ENCODE peak calls at places on chromosomes 12 and 14, in five cellular contexts. C is stomach, L is GM12865, I is HuH-7, Q is SW480. E is an unnamed sample.
A peak's percentile ranks its signal among the peaks of the same experiment; 100 is the strongest.

GRCh38 chr12:28568083-28568482 is 377.8 kb downstream of the CCDC91 start:
- DNase-seq in C (peak; percentile 27), L (no peak), I (no peak), Q (no peak), E (no peak)

GRCh38 chr12:9674226-9674590 is 4.7 kb downstream of the CLEC2D start:
- DNase-seq in C (no peak), L (peak; percentile 79), I (no peak), Q (no peak), E (no peak)

GRCh38 chr14:101333335-101334280 is 227.7 kb upstream of the DIO3 start:
- DNase-seq in C (no peak), L (no peak), I (no peak), Q (no peak), E (no peak)

GRCh38 chr14:22549981-22550670 is 38.9 kb downstream of the DAD1 start:
- DNase-seq in C (no peak), L (peak; percentile 94), I (no peak), Q (no peak), E (no peak)

GRCh38 chr12:6180300-6181051 is 19.7 kb upstream of the CD9 start:
- DNase-seq in C (peak; percentile 57), L (no peak), I (no peak), Q (peak; percentile 60), E (no peak)

GRCh38 chr12:41514050-41514449 is 325.9 kb downstream of the PDZRN4 start:
- DNase-seq in C (no peak), L (no peak), I (no peak), Q (no peak), E (no peak)

GRCh38 chr12:29519585-29520182 is 22.2 kb upstream of the OVCH1 start:
- DNase-seq in C (no peak), L (peak; percentile 64), I (no peak), Q (peak; percentile 49), E (no peak)

GRCh38 chr12:94435511-94435927 is 24.1 kb downstream of the CEP83 start:
- DNase-seq in C (no peak), L (no peak), I (no peak), Q (no peak), E (no peak)

GRCh38 chr12:29110506-29111442 is 38.3 kb upstream of the FAR2 start:
- DNase-seq in C (no peak), L (no peak), I (no peak), Q (no peak), E (no peak)

GRCh38 chr14:25231006-25231405 is 181.1 kb upstream of the STXBP6 start:
- DNase-seq in C (peak; percentile 31), L (no peak), I (no peak), Q (no peak), E (no peak)

GRCh38 chr12:78711954-78712353 is 152.6 kb upstream of the SYT1 start:
- DNase-seq in C (no peak), L (no peak), I (no peak), Q (no peak), E (no peak)

GRCh38 chr14:94027566-94028449 is 1.7 kb downstream of the OTUB2 start:
- DNase-seq in C (peak; percentile 30), L (no peak), I (no peak), Q (peak; percentile 32), E (no peak)

GRCh38 chr12:101940400-101940950 is 63.1 kb downstream of the DRAM1 start:
- DNase-seq in C (no peak), L (no peak), I (no peak), Q (no peak), E (no peak)

GRCh38 chr12:12450043-12450451 is 93.2 kb downstream of the BORCS5 start:
- DNase-seq in C (no peak), L (no peak), I (peak; percentile 15), Q (no peak), E (no peak)

GRCh38 chr14:56119221-56119967 is 1.2 kb downstream of the PELI2 start:
- DNase-seq in C (peak; percentile 46), L (peak; percentile 21), I (peak; percentile 15), Q (peak; percentile 17), E (no peak)

GRCh38 chr12:81800298-81801148 is 41.4 kb upstream of the PPFIA2 start:
- DNase-seq in C (no peak), L (no peak), I (no peak), Q (no peak), E (no peak)

GRCh38 chr14:34453226-34453625 is 8.8 kb downstream of the SPTSSA start:
- DNase-seq in C (no peak), L (no peak), I (no peak), Q (no peak), E (no peak)

GRCh38 chr12:119153477-119154434 is 25.0 kb upstream of the HSPB8 start:
- DNase-seq in C (peak; percentile 72), L (peak; percentile 4), I (no peak), Q (peak; percentile 38), E (peak; percentile 77)

GRCh38 chr12:131106542-131106941 is 152.8 kb downstream of the ADGRD1 start:
- DNase-seq in C (no peak), L (no peak), I (no peak), Q (no peak), E (no peak)

GRCh38 chr12:122028601-122029560 is 7.2 kb downstream of the BCL7A start:
- DNase-seq in C (no peak), L (peak; percentile 74), I (no peak), Q (no peak), E (no peak)

GRCh38 chr14:61343991-61344405 is 22.6 kb downstream of the PRKCH start:
- DNase-seq in C (no peak), L (peak; percentile 56), I (no peak), Q (no peak), E (no peak)

GRCh38 chr12:124110372-124110883 is 137.4 kb downstream of the ZNF664 start:
- DNase-seq in C (no peak), L (no peak), I (no peak), Q (no peak), E (no peak)

GRCh38 chr12:119649202-119649808 is 18.6 kb upstream of the PRKAB1 start:
- DNase-seq in C (no peak), L (no peak), I (peak; percentile 37), Q (peak; percentile 17), E (no peak)

GRCh38 chr12:11705010-11705409 is 55.5 kb downstream of the ETV6 start:
- DNase-seq in C (no peak), L (no peak), I (no peak), Q (no peak), E (no peak)

GRCh38 chr12:104966677-104967076 is 8.6 kb upstream of the SLC41A2 start:
- DNase-seq in C (no peak), L (peak; percentile 83), I (no peak), Q (no peak), E (no peak)

GRCh38 chr12:18160901-18161300 is 70.9 kb upstream of the RERGL start:
- DNase-seq in C (no peak), L (no peak), I (no peak), Q (no peak), E (no peak)

GRCh38 chr14:99946652-99947489 is 118.4 kb upstream of the EVL start:
- DNase-seq in C (peak; percentile 55), L (peak; percentile 68), I (peak; percentile 81), Q (no peak), E (no peak)

GRCh38 chr14:76742961-76743360 is 18.3 kb upstream of the VASH1 start:
- DNase-seq in C (no peak), L (peak; percentile 13), I (no peak), Q (peak; percentile 26), E (no peak)

E was measured in gastrocnemius medialis.